ENCODE peak calls at places on chromosomes 12 and 14, in seven cellular contexts. L is left ventricle myocardium inferior, S is prostate gland, C is astrocyte, Y is heart right ventricle, P is Caco-2, D is lung. B is an unnamed sample. For H3K4me1 and H3K36me3, the result is how much of the 10 kb centered on the place peaks cover.

GRCh38 chr12:99170026-99170425 is 477.5 kb upstream of the GARIN6 start:
- DNase-seq in S (no peak), L (no peak), Y (no peak), P (no peak), D (no peak), C (no peak), B (no peak)

GRCh38 chr14:69320581-69321365 is 60.8 kb downstream of the GALNT16 start:
- DNase-seq in C (no peak), D (no peak), L (no peak), P (no peak), S (no peak), Y (no peak), B (no peak)

GRCh38 chr12:33676866-33677265 is 237.2 kb upstream of the SYT10 start:
- DNase-seq in S (no peak), L (no peak), Y (no peak), C (no peak), P (no peak), D (no peak), B (no peak)

GRCh38 chr14:69828879-69829278 is 31.8 kb upstream of the SLC10A1 start:
- DNase-seq in Y (no peak), C (no peak), D (no peak), P (no peak), S (no peak), L (no peak), B (no peak)

GRCh38 chr14:59352951-59353350 is 112.2 kb downstream of the GPR135 start:
- DNase-seq in P (no peak), L (no peak), S (no peak), D (no peak), Y (no peak), C (no peak), B (no peak)

GRCh38 chr12:52782502-52782901 is 5.4 kb upstream of the KRT76 start:
- DNase-seq in P (no peak), D (no peak), L (no peak), C (no peak), S (no peak), Y (no peak), B (no peak)

GRCh38 chr12:83634726-83635267 is 948.1 kb downstream of the TMTC2 start:
- DNase-seq in C (no peak), P (no peak), D (no peak), S (no peak), L (no peak), Y (no peak), B (no peak)

GRCh38 chr14:102775855-102776760 is 1.1 kb upstream of the TRAF3 start:
- DNase-seq in Y (peak), C (peak), S (no peak), P (peak), D (no peak), L (no peak), B (no peak)

GRCh38 chr12:2934371-2934770 is 24.8 kb upstream of the TEAD4 start:
- DNase-seq in P (no peak), C (no peak), L (no peak), S (no peak), D (no peak), Y (no peak), B (no peak)

GRCh38 chr12:47825239-47825639 is 5.5 kb upstream of the HDAC7 start:
- DNase-seq in L (peak), P (no peak), S (peak), Y (no peak), D (peak), C (no peak), B (no peak)

GRCh38 chr14:58299665-58300202 is 1.4 kb downstream of the ARID4A start:
- DNase-seq in Y (no peak), D (no peak), P (no peak), L (no peak), S (peak), C (no peak), B (no peak)

GRCh38 chr12:104695453-104696148 is 238.9 kb downstream of the CHST11 start:
- DNase-seq in Y (no peak), L (no peak), S (no peak), P (no peak), C (peak), D (no peak), B (no peak)

GRCh38 chr12:123801573-123802178 is 39.6 kb downstream of the DNAH10 start:
- DNase-seq in L (no peak), S (no peak), P (no peak), D (no peak), C (peak), Y (no peak), B (no peak)

GRCh38 chr12:80000831-80001230 is 65.9 kb upstream of the PPP1R12A start:
- DNase-seq in L (no peak), C (no peak), Y (no peak), S (no peak), P (no peak), D (no peak), B (no peak)

GRCh38 chr12:128382946-128383739 is 116.2 kb downstream of the TMEM132C start:
- DNase-seq in D (no peak), C (no peak), S (no peak), P (no peak), L (no peak), Y (no peak), B (no peak)

GRCh38 chr12:88310666-88311065 is 168.6 kb downstream of the TMTC3 start:
- DNase-seq in C (no peak), Y (no peak), P (no peak), D (no peak), L (no peak), S (no peak), B (no peak)

GRCh38 chr14:56189306-56189705 is 71.1 kb downstream of the PELI2 start:
- DNase-seq in C (peak), S (no peak), P (no peak), Y (no peak), D (no peak), L (no peak), B (no peak)

GRCh38 chr12:63319386-63319785 is 168.4 kb upstream of the AVPR1A start:
- DNase-seq in S (no peak), D (no peak), P (peak), L (no peak), Y (no peak), C (peak), B (no peak)

GRCh38 chr12:44571031-44571550 is 305.0 kb downstream of the NELL2 start:
- DNase-seq in S (no peak), Y (no peak), P (no peak), L (no peak), D (no peak), C (peak), B (no peak)

GRCh38 chr12:124940393-124941169 is 26.1 kb upstream of the UBC start:
- DNase-seq in S (peak), C (peak), Y (peak), P (peak), D (peak), L (peak), B (no peak)

GRCh38 chr12:80937391-80938238 is at the start of gene LIN7A:
- DNase-seq in S (peak), P (peak), D (peak), Y (peak), L (peak), C (peak), B (no peak)

GRCh38 chr14:69335421-69335820 is 62.7 kb downstream of the ERH start:
- DNase-seq in Y (no peak), D (no peak), C (peak), L (no peak), S (peak), P (no peak), B (no peak)

GRCh38 chr14:50342211-50343080 is 30.3 kb downstream of the DMAC2L start:
- DNase-seq in C (peak), L (peak), D (no peak), S (peak), P (peak), Y (peak), B (no peak)

GRCh38 chr12:16119618-16120017 is 157.9 kb downstream of the SLC15A5 start:
- DNase-seq in L (no peak), D (no peak), C (no peak), S (no peak), P (peak), Y (no peak), B (no peak)

GRCh38 chr12:62519043-62519442 is 52.4 kb downstream of the MON2 start:
- DNase-seq in Y (no peak), L (peak), S (no peak), P (no peak), D (no peak), C (no peak), B (no peak)

GRCh38 chr12:52949413-52950331 is 754 bp downstream of the KRT18 start:
- DNase-seq in D (peak), P (peak), Y (peak), L (no peak), C (peak), S (peak), B (no peak)

GRCh38 chr14:90604356-90604755 is 207.5 kb downstream of the CALM1 start:
- DNase-seq in Y (no peak), P (no peak), C (peak), D (no peak), L (no peak), S (no peak), B (no peak)

GRCh38 chr14:65599375-65599774 is 186.8 kb downstream of the FUT8 start:
- DNase-seq in L (no peak), Y (no peak), D (no peak), P (no peak), C (peak), S (no peak), B (no peak)

GRCh38 chr12:42568952-42569916 is 20.3 kb downstream of the PRICKLE1 start:
- DNase-seq in C (peak), S (no peak), L (no peak), D (no peak), P (peak), Y (peak), B (no peak)

GRCh38 chr14:93691042-93691780 is 97.1 kb downstream of the PRIMA1 start:
- DNase-seq in D (no peak), C (no peak), P (no peak), Y (no peak), L (no peak), S (no peak), B (no peak)

GRCh38 chr14:81673930-81674329 is 140.3 kb upstream of the SEL1L start:
- DNase-seq in Y (peak), L (no peak), S (no peak), P (no peak), C (no peak), D (no peak), B (no peak)

GRCh38 chr12:77151030-77151429 is 85.7 kb upstream of the E2F7 start:
- DNase-seq in Y (no peak), P (no peak), D (no peak), C (no peak), S (no peak), L (no peak), B (no peak)

GRCh38 chr14:100363053-100363452 is 39.9 kb downstream of the SLC25A47 start:
- DNase-seq in C (no peak), S (no peak), L (no peak), Y (no peak), P (no peak), D (no peak), B (no peak)

GRCh38 chr12:120497524-120498150 is 1.7 kb downstream of the DYNLL1 start:
- DNase-seq in P (no peak), C (peak), D (no peak), L (no peak), Y (no peak), S (no peak), B (no peak)

GRCh38 chr12:123934829-123935228 is 37.8 kb downstream of the CCDC92 start:
- DNase-seq in P (no peak), Y (no peak), D (no peak), S (no peak), C (peak), L (no peak), B (no peak)

GRCh38 chr14:91114079-91115065 is 499 bp downstream of the DGLUCY start:
- DNase-seq in D (peak), P (peak), L (no peak), C (peak), Y (peak), S (peak), B (peak)

GRCh38 chr14:98623806-98624430 is 648.1 kb downstream of the BCL11B start:
- DNase-seq in S (no peak), Y (no peak), D (peak), P (no peak), L (no peak), C (peak), B (no peak)

GRCh38 chr14:52693004-52693403 is 2.4 kb downstream of the ERO1A start:
- DNase-seq in P (no peak), Y (no peak), D (no peak), L (no peak), C (no peak), S (no peak), B (no peak)

GRCh38 chr14:52695481-52696091 is at the start of gene ERO1A:
- DNase-seq in S (peak), C (peak), L (peak), P (peak), D (peak), Y (peak), B (peak)

GRCh38 chr14:52694761-52695480 is 437 bp downstream of the ERO1A start:
- DNase-seq in P (peak), S (peak), D (peak), Y (no peak), C (peak), L (peak), B (peak)

GRCh38 chr14:52692248-52692962 is 3.0 kb downstream of the ERO1A start:
- DNase-seq in S (no peak), L (no peak), Y (no peak), D (no peak), P (no peak), C (peak), B (no peak)

GRCh38 chr14:52693532-52693931 is 1.8 kb downstream of the ERO1A start:
- DNase-seq in P (no peak), S (no peak), C (no peak), Y (no peak), L (no peak), D (no peak), B (no peak)
- H3K4me3 ChIP-seq in P (no peak), S (no peak), C (no peak), Y (no peak), L (no peak), D (no peak), B (peak)

DNA sequence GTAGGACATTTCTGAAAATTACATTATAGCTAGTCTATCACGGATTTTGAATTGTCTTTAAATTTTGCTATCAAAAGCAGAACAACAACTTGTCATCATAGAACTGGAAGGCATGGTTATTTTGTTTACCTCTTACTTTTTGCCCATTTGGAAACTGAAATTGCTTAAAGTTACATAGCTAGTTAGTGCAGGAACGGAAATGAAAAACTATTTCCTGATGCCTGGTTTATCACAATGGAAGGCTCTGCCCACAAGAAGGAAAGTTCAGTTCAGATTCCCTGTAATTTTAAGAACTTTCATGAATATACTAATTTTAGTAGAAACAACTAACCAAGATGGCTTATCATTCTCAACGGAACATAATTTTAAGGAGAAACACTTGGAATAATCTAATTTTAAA is 427.7 kb downstream of the RAD51B start:
- DNase-seq in Y (no peak), C (no peak), L (no peak), D (no peak), S (no peak), P (no peak), B (no peak)
- H3K4me1 ChIP-seq in Y (half or more), C (under half), L (half or more), D (under half), S (under half), P (half or more), B (half or more)

GRCh38 chr12:109962388-109962787 is 33.8 kb downstream of the GIT2 start:
- DNase-seq in S (no peak), Y (no peak), C (no peak), D (no peak), L (no peak), P (no peak), B (no peak)

GRCh38 chr12:109963330-109963729 is 32.8 kb downstream of the GIT2 start:
- DNase-seq in L (no peak), C (no peak), Y (no peak), D (no peak), P (no peak), S (no peak), B (no peak)

GRCh38 chr12:109959411-109960093 is 36.6 kb downstream of the GIT2 start:
- DNase-seq in Y (no peak), L (no peak), S (no peak), P (no peak), D (no peak), C (no peak), B (no peak)

GRCh38 chr12:109961612-109962011 is 34.6 kb downstream of the GIT2 start:
- DNase-seq in Y (no peak), L (no peak), P (no peak), S (no peak), D (no peak), C (peak), B (no peak)

GRCh38 chr12:109961201-109961600 is 35.0 kb downstream of the GIT2 start:
- DNase-seq in D (no peak), S (no peak), Y (no peak), C (peak), P (no peak), L (peak), B (no peak)
- H3K36me3 ChIP-seq in D (under half), S (under half), Y (half or more), C (under half), P (under half), L (half or more), B (under half)

GRCh38 chr12:27343255-27344000 is 10.8 kb downstream of the BMAL2 start:
- DNase-seq in D (no peak), S (no peak), L (no peak), Y (no peak), P (no peak), C (peak), B (no peak)
- H3K4me3 ChIP-seq in D (no peak), S (no peak), L (no peak), Y (no peak), P (no peak), C (peak), B (no peak)

DNA sequence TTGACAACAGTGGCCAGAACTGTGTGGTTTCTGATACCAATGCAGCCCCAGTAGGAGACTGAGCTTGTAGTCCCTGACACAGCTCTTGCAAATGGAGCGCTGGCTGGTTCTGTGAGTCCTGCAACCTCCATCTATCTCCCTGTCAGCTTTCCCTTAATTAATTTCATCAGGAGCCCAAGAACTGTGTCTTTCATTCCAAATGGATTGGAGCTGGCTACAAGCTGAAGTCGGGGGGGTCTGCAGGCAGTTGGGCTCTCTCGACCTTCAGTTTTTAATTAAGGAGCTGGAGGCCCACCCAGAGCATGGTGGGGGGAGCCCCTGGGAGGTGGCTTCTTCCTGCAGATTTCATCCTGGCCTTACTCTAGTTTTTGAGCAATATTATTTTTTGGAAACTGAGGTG is 160.6 kb downstream of the ADGRD1 start:
- DNase-seq in C (no peak), L (no peak), S (no peak), Y (no peak), P (no peak), D (no peak), B (no peak)
- H3K4me1 ChIP-seq in C (under half), L (under half), S (under half), Y (under half), P (under half), D (under half), B (under half)

DNA sequence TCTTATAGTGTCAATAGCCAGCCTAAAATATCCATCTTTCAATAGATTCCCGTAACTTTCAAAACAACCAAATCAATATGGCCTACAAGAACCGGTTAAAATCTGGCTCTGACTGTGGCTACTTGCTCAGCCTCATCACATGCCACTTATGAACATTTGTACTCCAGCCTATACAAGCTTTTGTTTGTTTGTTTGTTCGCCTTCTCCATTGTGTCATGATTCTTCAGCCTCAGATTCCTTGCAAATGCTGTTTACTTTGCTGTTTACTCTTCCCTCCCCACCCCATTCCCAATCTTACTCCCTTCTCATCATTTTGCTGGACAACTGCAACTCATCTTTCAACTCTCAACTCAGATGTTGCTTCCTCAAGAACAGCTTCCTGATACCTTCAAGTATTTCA is 161.2 kb downstream of the CAPZA3 start:
- DNase-seq in P (no peak), Y (no peak), D (no peak), S (no peak), L (no peak), C (no peak), B (no peak)
- H3K36me3 ChIP-seq in P (under half), Y (under half), D (under half), S (under half), L (under half), C (under half), B (under half)

GRCh38 chr14:61563162-61563511 is 132.2 kb upstream of the HIF1A start:
- DNase-seq in S (no peak), C (no peak), L (no peak), P (no peak), D (no peak), Y (no peak), B (no peak)
- H3K4me3 ChIP-seq in S (no peak), C (no peak), L (no peak), P (no peak), D (no peak), Y (no peak), B (no peak)

GRCh38 chr12:116187158-116187511 is 90.4 kb downstream of the MED13L start:
- DNase-seq in C (no peak), P (no peak), Y (no peak), L (no peak), D (no peak), S (no peak), B (no peak)
- H3K4me1 ChIP-seq in C (under half), P (half or more), Y (under half), L (half or more), D (under half), S (under half), B (half or more)

DNA sequence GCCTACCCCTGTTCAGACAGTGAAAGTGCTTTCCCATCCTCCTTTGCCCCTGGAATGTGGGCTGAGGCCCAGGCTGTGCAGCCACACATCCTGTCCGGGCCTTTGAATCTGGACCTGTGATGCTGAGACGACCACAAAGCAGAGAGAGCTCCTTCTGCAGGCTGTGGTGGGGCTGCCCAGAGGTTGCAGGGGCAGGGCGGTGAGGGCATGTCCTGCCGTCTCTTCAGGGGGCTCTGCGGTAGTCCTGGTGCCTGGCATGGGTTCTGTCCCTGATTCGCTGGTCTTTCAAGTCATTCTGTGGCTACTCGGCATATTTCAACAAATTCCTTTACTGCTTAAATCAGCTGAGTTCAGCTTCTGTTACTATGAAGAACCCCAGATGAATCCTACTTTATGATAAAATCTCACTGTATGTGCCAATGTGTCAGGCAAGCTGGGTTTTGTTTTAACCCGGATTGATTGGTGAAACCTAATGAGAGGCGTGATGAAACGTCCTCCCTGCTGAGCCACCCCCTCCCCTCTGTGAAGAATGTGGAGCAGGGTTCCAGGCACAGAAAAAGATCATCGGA is 63.4 kb upstream of the DICER1 start:
- DNase-seq in C (peak), L (no peak), P (no peak), Y (no peak), S (no peak), D (no peak), B (no peak)
- H3K36me3 ChIP-seq in C (under half), L (under half), P (under half), Y (under half), S (under half), D (under half), B (under half)